ENCODE peak calls at places on chromosomes 2 and 18, in nine cellular contexts. One of them, this sample, is unnamed.

GRCh38 chr18:11125372-11126315 is 23.7 kb downstream of the PIEZO2 start:
- DNase-seq in GM13977: no peak
- DNase-seq in RWPE1: no peak
- DNase-seq in fibroblast of the aortic adventitia: no peak
- DNase-seq in ovary: no peak
- DNase-seq in AG10803: no peak
- DNase-seq in activated B cell treated with CpG ODN at 0.5 μM for 24 hours: no peak
- DNase-seq in testis: no peak
- DNase-seq in heart right ventricle: no peak
- DNase-seq in this sample: peak

GRCh38 chr2:32977228-32977758 is 30.5 kb downstream of the LTBP1 start:
- DNase-seq in AG10803: no peak
- DNase-seq in GM13977: no peak
- DNase-seq in activated B cell treated with CpG ODN at 0.5 μM for 24 hours: no peak
- DNase-seq in ovary: no peak
- DNase-seq in fibroblast of the aortic adventitia: peak
- DNase-seq in RWPE1: peak
- DNase-seq in heart right ventricle: peak
- DNase-seq in testis: no peak
- DNase-seq in this sample: peak

GRCh38 chr2:42303252-42303651 is 57.8 kb downstream of the COX7A2L start:
- DNase-seq in activated B cell treated with CpG ODN at 0.5 μM for 24 hours: no peak
- DNase-seq in RWPE1: no peak
- DNase-seq in fibroblast of the aortic adventitia: no peak
- DNase-seq in testis: no peak
- DNase-seq in GM13977: no peak
- DNase-seq in AG10803: no peak
- DNase-seq in ovary: no peak
- DNase-seq in heart right ventricle: no peak
- DNase-seq in this sample: no peak

GRCh38 chr18:12741351-12741750 is 38.5 kb downstream of the PSMG2 start:
- DNase-seq in testis: no peak
- DNase-seq in fibroblast of the aortic adventitia: peak
- DNase-seq in RWPE1: peak
- DNase-seq in activated B cell treated with CpG ODN at 0.5 μM for 24 hours: no peak
- DNase-seq in AG10803: peak
- DNase-seq in GM13977: no peak
- DNase-seq in heart right ventricle: no peak
- DNase-seq in ovary: no peak
- DNase-seq in this sample: peak

GRCh38 chr2:42128731-42129486 is 40.2 kb upstream of the EML4 start:
- DNase-seq in activated B cell treated with CpG ODN at 0.5 μM for 24 hours: no peak
- DNase-seq in testis: no peak
- DNase-seq in fibroblast of the aortic adventitia: peak
- DNase-seq in RWPE1: no peak
- DNase-seq in ovary: no peak
- DNase-seq in GM13977: no peak
- DNase-seq in heart right ventricle: no peak
- DNase-seq in AG10803: peak
- DNase-seq in this sample: peak

GRCh38 chr2:110804915-110805314 is 72.5 kb downstream of the ACOXL start:
- DNase-seq in fibroblast of the aortic adventitia: no peak
- DNase-seq in ovary: no peak
- DNase-seq in RWPE1: no peak
- DNase-seq in AG10803: no peak
- DNase-seq in heart right ventricle: no peak
- DNase-seq in testis: no peak
- DNase-seq in GM13977: peak
- DNase-seq in activated B cell treated with CpG ODN at 0.5 μM for 24 hours: peak
- DNase-seq in this sample: no peak

GRCh38 chr2:168185583-168186274 is 61.7 kb downstream of the STK39 start:
- DNase-seq in activated B cell treated with CpG ODN at 0.5 μM for 24 hours: no peak
- DNase-seq in AG10803: no peak
- DNase-seq in RWPE1: no peak
- DNase-seq in testis: no peak
- DNase-seq in heart right ventricle: no peak
- DNase-seq in ovary: no peak
- DNase-seq in fibroblast of the aortic adventitia: no peak
- DNase-seq in GM13977: no peak
- DNase-seq in this sample: no peak

GRCh38 chr2:65198737-65199136 is 28.9 kb upstream of the ACTR2 start:
- DNase-seq in fibroblast of the aortic adventitia: peak
- DNase-seq in activated B cell treated with CpG ODN at 0.5 μM for 24 hours: no peak
- DNase-seq in GM13977: no peak
- DNase-seq in RWPE1: no peak
- DNase-seq in testis: no peak
- DNase-seq in heart right ventricle: peak
- DNase-seq in AG10803: peak
- DNase-seq in ovary: no peak
- DNase-seq in this sample: no peak

GRCh38 chr2:86337235-86338099 is at the start of gene REEP1:
- DNase-seq in ovary: no peak
- DNase-seq in AG10803: no peak
- DNase-seq in GM13977: peak
- DNase-seq in heart right ventricle: peak
- DNase-seq in fibroblast of the aortic adventitia: no peak
- DNase-seq in activated B cell treated with CpG ODN at 0.5 μM for 24 hours: no peak
- DNase-seq in testis: peak
- DNase-seq in RWPE1: peak
- DNase-seq in this sample: no peak

GRCh38 chr2:145905371-145905770 is 1385.5 kb upstream of the ZEB2 start:
- DNase-seq in activated B cell treated with CpG ODN at 0.5 μM for 24 hours: no peak
- DNase-seq in AG10803: no peak
- DNase-seq in testis: no peak
- DNase-seq in heart right ventricle: no peak
- DNase-seq in fibroblast of the aortic adventitia: no peak
- DNase-seq in GM13977: no peak
- DNase-seq in ovary: no peak
- DNase-seq in RWPE1: no peak
- DNase-seq in this sample: no peak

GRCh38 chr18:12327510-12328178 is 19.6 kb downstream of the TUBB6 start:
- DNase-seq in ovary: peak
- DNase-seq in fibroblast of the aortic adventitia: peak
- DNase-seq in RWPE1: peak
- DNase-seq in heart right ventricle: peak
- DNase-seq in testis: peak
- DNase-seq in AG10803: peak
- DNase-seq in activated B cell treated with CpG ODN at 0.5 μM for 24 hours: peak
- DNase-seq in GM13977: peak
- DNase-seq in this sample: peak

GRCh38 chr2:57397550-57398360 is 648.9 kb upstream of the VRK2 start:
- DNase-seq in ovary: no peak
- DNase-seq in GM13977: no peak
- DNase-seq in RWPE1: no peak
- DNase-seq in AG10803: no peak
- DNase-seq in heart right ventricle: no peak
- DNase-seq in testis: no peak
- DNase-seq in fibroblast of the aortic adventitia: no peak
- DNase-seq in activated B cell treated with CpG ODN at 0.5 μM for 24 hours: no peak
- DNase-seq in this sample: no peak

GRCh38 chr18:79868811-79869541 is 71.2 kb downstream of the KCNG2 start:
- DNase-seq in RWPE1: no peak
- DNase-seq in heart right ventricle: no peak
- DNase-seq in activated B cell treated with CpG ODN at 0.5 μM for 24 hours: no peak
- DNase-seq in GM13977: no peak
- DNase-seq in testis: peak
- DNase-seq in ovary: no peak
- DNase-seq in AG10803: no peak
- DNase-seq in fibroblast of the aortic adventitia: no peak
- DNase-seq in this sample: no peak

GRCh38 chr2:226431301-226431955 is 368.2 kb downstream of the IRS1 start:
- DNase-seq in ovary: no peak
- DNase-seq in AG10803: peak
- DNase-seq in GM13977: no peak
- DNase-seq in heart right ventricle: no peak
- DNase-seq in RWPE1: peak
- DNase-seq in testis: no peak
- DNase-seq in fibroblast of the aortic adventitia: peak
- DNase-seq in activated B cell treated with CpG ODN at 0.5 μM for 24 hours: no peak
- DNase-seq in this sample: no peak

GRCh38 chr2:18987592-18988073 is 370.8 kb downstream of the OSR1 start:
- DNase-seq in heart right ventricle: peak
- DNase-seq in ovary: peak
- DNase-seq in testis: peak
- DNase-seq in activated B cell treated with CpG ODN at 0.5 μM for 24 hours: no peak
- DNase-seq in fibroblast of the aortic adventitia: peak
- DNase-seq in AG10803: peak
- DNase-seq in GM13977: no peak
- DNase-seq in RWPE1: peak
- DNase-seq in this sample: peak
- TF ChIP-seq CTCF in heart right ventricle: peak
- TF ChIP-seq CTCF in ovary: no peak
- TF ChIP-seq CTCF in testis: no peak
- TF ChIP-seq CTCF in activated B cell treated with CpG ODN at 0.5 μM for 24 hours: no peak
- TF ChIP-seq CTCF in fibroblast of the aortic adventitia: peak
- TF ChIP-seq CTCF in AG10803: peak
- TF ChIP-seq CTCF in GM13977: no peak
- TF ChIP-seq CTCF in RWPE1: peak
- TF ChIP-seq CTCF in this sample: peak

GRCh38 chr2:233074106-233074505 is 14.0 kb downstream of the INPP5D start:
- DNase-seq in RWPE1: no peak
- DNase-seq in heart right ventricle: no peak
- DNase-seq in AG10803: no peak
- DNase-seq in fibroblast of the aortic adventitia: no peak
- DNase-seq in ovary: no peak
- DNase-seq in GM13977: no peak
- DNase-seq in activated B cell treated with CpG ODN at 0.5 μM for 24 hours: no peak
- DNase-seq in testis: no peak
- DNase-seq in this sample: no peak
- TF ChIP-seq CTCF in RWPE1: no peak
- TF ChIP-seq CTCF in heart right ventricle: no peak
- TF ChIP-seq CTCF in AG10803: no peak
- TF ChIP-seq CTCF in fibroblast of the aortic adventitia: no peak
- TF ChIP-seq CTCF in ovary: no peak
- TF ChIP-seq CTCF in GM13977: no peak
- TF ChIP-seq CTCF in activated B cell treated with CpG ODN at 0.5 μM for 24 hours: no peak
- TF ChIP-seq CTCF in testis: no peak
- TF ChIP-seq CTCF in this sample: no peak

GRCh38 chr2:12719400-12720104 is 2.8 kb downstream of the TRIB2 start:
- DNase-seq in fibroblast of the aortic adventitia: peak
- DNase-seq in heart right ventricle: no peak
- DNase-seq in RWPE1: peak
- DNase-seq in testis: no peak
- DNase-seq in ovary: no peak
- DNase-seq in activated B cell treated with CpG ODN at 0.5 μM for 24 hours: no peak
- DNase-seq in GM13977: no peak
- DNase-seq in AG10803: peak
- DNase-seq in this sample: peak

GRCh38 chr2:12718662-12719399 is 2.1 kb downstream of the TRIB2 start:
- DNase-seq in RWPE1: no peak
- DNase-seq in testis: peak
- DNase-seq in AG10803: peak
- DNase-seq in heart right ventricle: no peak
- DNase-seq in activated B cell treated with CpG ODN at 0.5 μM for 24 hours: no peak
- DNase-seq in fibroblast of the aortic adventitia: no peak
- DNase-seq in ovary: no peak
- DNase-seq in GM13977: no peak
- DNase-seq in this sample: peak

GRCh38 chr2:12717191-12717987 is 653 bp downstream of the TRIB2 start:
- DNase-seq in testis: peak
- DNase-seq in activated B cell treated with CpG ODN at 0.5 μM for 24 hours: peak
- DNase-seq in GM13977: peak
- DNase-seq in RWPE1: peak
- DNase-seq in ovary: peak
- DNase-seq in AG10803: peak
- DNase-seq in heart right ventricle: peak
- DNase-seq in fibroblast of the aortic adventitia: peak
- DNase-seq in this sample: peak

GRCh38 chr2:12716250-12717190 is at the start of gene TRIB2:
- DNase-seq in AG10803: peak
- DNase-seq in fibroblast of the aortic adventitia: peak
- DNase-seq in heart right ventricle: peak
- DNase-seq in RWPE1: peak
- DNase-seq in activated B cell treated with CpG ODN at 0.5 μM for 24 hours: peak
- DNase-seq in GM13977: peak
- DNase-seq in ovary: peak
- DNase-seq in testis: peak
- DNase-seq in this sample: peak

GRCh38 chr2:12717988-12718661 is 1.4 kb downstream of the TRIB2 start:
- DNase-seq in AG10803: peak
- DNase-seq in ovary: peak
- DNase-seq in activated B cell treated with CpG ODN at 0.5 μM for 24 hours: peak
- DNase-seq in fibroblast of the aortic adventitia: peak
- DNase-seq in GM13977: peak
- DNase-seq in testis: peak
- DNase-seq in RWPE1: peak
- DNase-seq in heart right ventricle: no peak
- DNase-seq in this sample: peak
- TF ChIP-seq CTCF in AG10803: no peak
- TF ChIP-seq CTCF in ovary: no peak
- TF ChIP-seq CTCF in activated B cell treated with CpG ODN at 0.5 μM for 24 hours: no peak
- TF ChIP-seq CTCF in fibroblast of the aortic adventitia: no peak
- TF ChIP-seq CTCF in GM13977: no peak
- TF ChIP-seq CTCF in testis: no peak
- TF ChIP-seq CTCF in RWPE1: no peak
- TF ChIP-seq CTCF in heart right ventricle: no peak
- TF ChIP-seq CTCF in this sample: no peak

GRCh38 chr18:43396266-43396665 is 119.0 kb upstream of the SYT4 start:
- DNase-seq in activated B cell treated with CpG ODN at 0.5 μM for 24 hours: no peak
- DNase-seq in RWPE1: peak
- DNase-seq in heart right ventricle: no peak
- DNase-seq in AG10803: no peak
- DNase-seq in fibroblast of the aortic adventitia: peak
- DNase-seq in testis: no peak
- DNase-seq in GM13977: no peak
- DNase-seq in ovary: no peak
- DNase-seq in this sample: peak
- TF ChIP-seq CTCF in activated B cell treated with CpG ODN at 0.5 μM for 24 hours: no peak
- TF ChIP-seq CTCF in RWPE1: peak
- TF ChIP-seq CTCF in heart right ventricle: peak
- TF ChIP-seq CTCF in AG10803: peak
- TF ChIP-seq CTCF in fibroblast of the aortic adventitia: peak
- TF ChIP-seq CTCF in testis: peak
- TF ChIP-seq CTCF in GM13977: peak
- TF ChIP-seq CTCF in ovary: no peak
- TF ChIP-seq CTCF in this sample: peak

This sample was measured in fibroblast of villous mesenchyme.